ENCODE peak calls at places on chromosome 2, in eight cellular contexts. R is lower lobe of right lung, S is cardiac muscle cell, D is IMR-90, B is OCI-LY7, V is GM12878, Q is Panc1, F is neural progenitor cell. P is an unnamed sample.

GRCh38 chr2:95375532-95376221 is 26.8 kb upstream of the FAHD2A start:
- DNase-seq in V (no peak), R (peak; percentile 23), F (no peak), B (no peak), S (no peak), D (no peak), Q (no peak), P (no peak)

GRCh38 chr2:71908798-71909197 is 238.9 kb downstream of the CYP26B1 start:
- DNase-seq in Q (no peak), R (no peak), V (no peak), F (no peak), D (no peak), S (no peak), B (no peak), P (no peak)

GRCh38 chr2:62313433-62314227 is 117.7 kb downstream of the B3GNT2 start:
- DNase-seq in R (no peak), D (no peak), Q (no peak), S (no peak), B (peak; percentile 53), V (peak; percentile 91), F (no peak), P (no peak)

GRCh38 chr2:189492451-189492850 is 51.2 kb downstream of the WDR75 start:
- DNase-seq in Q (no peak), D (peak; percentile 69), B (no peak), S (no peak), F (no peak), V (no peak), R (no peak), P (no peak)

GRCh38 chr2:45614330-45614729 is 3.3 kb upstream of the SRBD1 start:
- DNase-seq in F (no peak), R (no peak), S (no peak), B (no peak), D (no peak), V (no peak), Q (no peak), P (no peak)

GRCh38 chr2:55156326-55156725 is 75.8 kb downstream of the CLHC1 start:
- DNase-seq in D (peak; percentile 44), R (no peak), S (no peak), B (no peak), F (no peak), V (no peak), Q (no peak), P (no peak)

GRCh38 chr2:106638609-106639008 is 151.4 kb downstream of the CD8B2 start:
- DNase-seq in S (no peak), V (no peak), D (no peak), F (no peak), R (no peak), B (no peak), Q (no peak), P (no peak)

GRCh38 chr2:119856469-119856901 is 96.8 kb downstream of the PTPN4 start:
- DNase-seq in D (no peak), B (no peak), V (no peak), F (no peak), R (no peak), S (no peak), Q (no peak), P (no peak)

GRCh38 chr2:29443627-29444026 is 328.4 kb downstream of the CLIP4 start:
- DNase-seq in B (no peak), S (peak; percentile 59), R (no peak), F (no peak), Q (no peak), D (peak; percentile 49), V (no peak), P (no peak)

GRCh38 chr2:6073260-6074141 is 381.3 kb downstream of the SOX11 start:
- DNase-seq in R (no peak), Q (no peak), V (no peak), F (peak; percentile 73), B (no peak), D (peak; percentile 74), S (peak; percentile 48), P (no peak)

GRCh38 chr2:239388236-239389151 is 12.3 kb downstream of the HDAC4 start:
- DNase-seq in D (no peak), S (no peak), V (no peak), B (no peak), Q (no peak), R (peak; percentile 31), F (no peak), P (no peak)

GRCh38 chr2:101828267-101829017 is 130.9 kb downstream of the MAP4K4 start:
- DNase-seq in B (peak; percentile 15), D (no peak), V (no peak), F (no peak), S (no peak), R (no peak), Q (no peak), P (no peak)

GRCh38 chr2:64367868-64368267 is 86.1 kb upstream of the LGALSL start:
- DNase-seq in S (no peak), B (no peak), F (no peak), R (no peak), V (no peak), D (no peak), Q (no peak), P (peak; percentile 13)

GRCh38 chr2:239046822-239047221 is 198.9 kb downstream of the TWIST2 start:
- DNase-seq in B (no peak), Q (no peak), F (no peak), R (no peak), V (no peak), D (no peak), S (no peak), P (no peak)

GRCh38 chr2:3294066-3294465 is 83.6 kb downstream of the EIPR1 start:
- DNase-seq in B (no peak), R (no peak), Q (no peak), S (no peak), D (no peak), F (no peak), V (no peak), P (no peak)

GRCh38 chr2:136434251-136434715 is 316.3 kb upstream of the CXCR4 start:
- DNase-seq in B (no peak), R (no peak), F (no peak), Q (no peak), D (no peak), V (no peak), S (no peak), P (no peak)

GRCh38 chr2:205755923-205756322 is 73.6 kb downstream of the NRP2 start:
- DNase-seq in Q (no peak), F (no peak), B (no peak), V (no peak), R (no peak), S (no peak), D (peak; percentile 37), P (no peak)

DNA sequence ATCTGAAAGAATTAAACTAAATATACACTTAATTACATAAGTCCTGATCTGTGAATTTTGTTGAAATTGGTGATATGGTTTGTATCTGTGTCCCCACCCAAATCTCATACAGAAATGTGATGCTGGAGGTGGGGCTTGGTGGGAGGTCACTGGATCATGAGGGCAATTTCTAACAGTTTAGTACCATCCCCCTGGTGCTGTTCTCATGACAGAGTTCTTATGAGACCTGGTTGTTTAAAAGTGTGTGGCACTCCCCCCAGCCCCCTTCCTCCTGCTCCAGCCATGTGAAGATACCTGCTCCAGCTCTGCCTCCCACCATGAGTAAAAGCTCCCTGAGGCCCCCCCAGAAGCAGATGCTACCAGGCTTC is 18.7 kb downstream of the FEZ2 start:
- DNase-seq in V (no peak), Q (no peak), B (no peak), R (no peak), D (no peak), F (no peak), S (no peak), P (no peak)
- H3K36me3 ChIP-seq in V (peaks cover 14% of the 10 kb centered on the region), Q (peaks cover 33% of the 10 kb centered on the region), B (peaks cover 93% of the 10 kb centered on the region), R (peaks cover 89% of the 10 kb centered on the region), D (peaks cover 45% of the 10 kb centered on the region), F (peaks cover 14% of the 10 kb centered on the region), S (peaks cover 32% of the 10 kb centered on the region), P (peaks cover 99% of the 10 kb centered on the region)

DNA sequence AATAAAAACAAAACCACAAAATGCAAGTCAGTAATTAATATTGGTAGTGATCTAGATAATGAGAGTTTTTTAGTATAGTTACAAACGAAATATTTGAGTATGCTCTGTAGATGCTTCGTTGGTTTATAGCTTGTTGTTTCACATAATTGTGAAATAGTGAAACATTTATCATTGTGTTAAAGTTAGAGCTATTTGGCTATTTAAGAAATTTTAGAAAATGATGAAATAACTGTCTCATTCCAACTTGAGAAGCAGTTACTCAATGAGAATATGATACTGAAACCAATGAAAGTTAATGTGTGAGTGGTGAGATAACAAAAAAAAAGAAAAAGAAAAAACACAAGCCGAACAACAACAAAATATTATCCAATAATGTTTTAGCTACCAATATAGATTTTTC is 475.6 kb upstream of the ZEB2 start:
- DNase-seq in R (no peak), D (no peak), V (no peak), S (no peak), B (no peak), Q (no peak), F (no peak), P (no peak)
- H3K27ac ChIP-seq in R (peak overlapping the region; percentile 54), D (no peak overlapping the region), V (no peak overlapping the region), S (no peak overlapping the region), B (no peak overlapping the region), Q (no peak overlapping the region), F (no peak overlapping the region), P (no peak overlapping the region)

DNA sequence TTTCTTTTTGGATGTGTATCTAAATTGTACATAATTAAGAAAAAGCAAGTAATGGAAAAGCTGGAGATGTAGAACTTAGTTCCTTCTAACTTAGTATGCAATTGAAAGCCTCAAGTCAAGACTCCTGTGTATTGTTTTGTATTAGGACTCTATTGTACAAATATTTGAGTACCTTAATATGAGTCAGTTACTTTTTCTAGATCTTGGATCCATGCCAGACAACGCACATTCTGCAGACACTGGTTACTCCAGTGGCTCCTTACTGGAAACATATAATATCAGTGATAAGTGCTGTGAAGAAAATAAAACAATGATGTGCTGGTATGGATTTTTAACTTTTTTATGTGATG is 1.5 kb downstream of the SLC39A10 start:
- DNase-seq in V (no peak), R (no peak), D (peak; percentile 90), Q (peak; percentile 65), F (no peak), B (no peak), S (peak; percentile 61), P (peak; percentile 47)
- H3K4me1 ChIP-seq in V (no peaks in the 10 kb centered on the region), R (peaks cover 26% of the 10 kb centered on the region), D (peaks cover 7% of the 10 kb centered on the region), Q (peaks cover 27% of the 10 kb centered on the region), F (peaks cover 23% of the 10 kb centered on the region), B (peaks cover 28% of the 10 kb centered on the region), S (peaks cover 15% of the 10 kb centered on the region), P (peaks cover 21% of the 10 kb centered on the region)

GRCh38 chr2:121400206-121400605 is 115.2 kb upstream of the TFCP2L1 start:
- DNase-seq in Q (no peak), R (no peak), F (no peak), B (no peak), D (peak; percentile 85), S (no peak), V (no peak), P (no peak)

GRCh38 chr2:121398853-121399252 is 113.9 kb upstream of the TFCP2L1 start:
- DNase-seq in R (no peak), Q (no peak), B (no peak), S (no peak), V (no peak), F (no peak), D (no peak), P (no peak)
- H3K36me3 ChIP-seq in R (peaks cover 94% of the 10 kb centered on the region), Q (peaks cover 14% of the 10 kb centered on the region), B (peaks cover 77% of the 10 kb centered on the region), S (peaks cover 31% of the 10 kb centered on the region), V (peaks cover 35% of the 10 kb centered on the region), F (peaks cover 6% of the 10 kb centered on the region), D (peaks cover 8% of the 10 kb centered on the region), P (peaks cover 80% of the 10 kb centered on the region)